ENCODE peak calls at places on chromosomes 4 and X, in seven cellular contexts. X, M, J, D, E, A and Z are unnamed samples.

GRCh38 chrX:101078716-101079115 is at the start of gene TMEM35A:
- DNase-seq in X (no peak), M (no peak), J (peak), D (no peak), E (no peak), A (no peak), Z (no peak)

GRCh38 chr4:151114986-151115385 is 15.6 kb downstream of the RPS3A start:
- DNase-seq in X (no peak), M (no peak), J (no peak), D (no peak), E (no peak), A (no peak), Z (no peak)

GRCh38 chr4:54274786-54275503 is 45.9 kb downstream of the PDGFRA start:
- DNase-seq in X (no peak), M (no peak), J (no peak), D (no peak), E (no peak), A (no peak), Z (no peak)

GRCh38 chrX:106696502-106696901 is 30.0 kb upstream of the RNF128 start:
- DNase-seq in X (no peak), M (no peak), J (no peak), D (no peak), E (no peak), A (peak), Z (no peak)

GRCh38 chr4:13601848-13602247 is 25.7 kb downstream of the BOD1L1 start:
- DNase-seq in X (no peak), M (no peak), J (no peak), D (no peak), E (no peak), A (no peak), Z (no peak)

GRCh38 chr4:3773552-3774001 is 7.4 kb downstream of the ADRA2C start:
- DNase-seq in X (no peak), M (no peak), J (no peak), D (no peak), E (no peak), A (peak), Z (no peak)

GRCh38 chr4:136306361-136306760 is 1225.9 kb downstream of the PCDH18 start:
- DNase-seq in X (no peak), M (no peak), J (peak), D (no peak), E (no peak), A (no peak), Z (no peak)

GRCh38 chrX:43559643-43560042 is 96.5 kb upstream of the MAOA start:
- DNase-seq in X (peak), M (no peak), J (peak), D (no peak), E (peak), A (peak), Z (no peak)

GRCh38 chrX:39855748-39856129 is 242.0 kb downstream of the BCOR start:
- DNase-seq in X (peak), M (peak), J (no peak), D (peak), E (no peak), A (no peak), Z (no peak)

GRCh38 chrX:101357166-101357795 is 8.7 kb upstream of the TIMM8A start:
- DNase-seq in X (peak), M (no peak), J (no peak), D (no peak), E (no peak), A (no peak), Z (no peak)

GRCh38 chr4:97656034-97656720 is 487.1 kb downstream of the STPG2 start:
- DNase-seq in X (no peak), M (no peak), J (no peak), D (no peak), E (no peak), A (no peak), Z (no peak)

GRCh38 chr4:39062094-39062493 is at the start of gene KLHL5:
- DNase-seq in X (no peak), M (no peak), J (peak), D (no peak), E (no peak), A (no peak), Z (no peak)

GRCh38 chr4:7903686-7904085 is 36.0 kb downstream of the AFAP1 start:
- DNase-seq in X (no peak), M (no peak), J (no peak), D (no peak), E (no peak), A (no peak), Z (no peak)

GRCh38 chr4:24674279-24674678 is 89.9 kb upstream of the DHX15 start:
- DNase-seq in X (no peak), M (no peak), J (no peak), D (no peak), E (no peak), A (no peak), Z (no peak)

GRCh38 chrX:19832186-19832965 is 55.0 kb downstream of the SH3KBP1 start:
- DNase-seq in X (no peak), M (no peak), J (no peak), D (no peak), E (no peak), A (no peak), Z (no peak)

GRCh38 chr4:85557016-85557901 is 82.3 kb downstream of the ARHGAP24 start:
- DNase-seq in X (no peak), M (no peak), J (no peak), D (peak), E (no peak), A (no peak), Z (peak)

GRCh38 chrX:13658602-13659001 is 5.7 kb downstream of the TCEANC start:
- DNase-seq in X (peak), M (no peak), J (peak), D (no peak), E (no peak), A (peak), Z (no peak)

GRCh38 chr4:23290656-23291055 is 597.9 kb downstream of the GBA3 start:
- DNase-seq in X (no peak), M (no peak), J (no peak), D (no peak), E (no peak), A (no peak), Z (no peak)

GRCh38 chrX:16836371-16836770 is 33.8 kb downstream of the RBBP7 start:
- DNase-seq in X (peak), M (no peak), J (peak), D (no peak), E (no peak), A (peak), Z (peak)

GRCh38 chr4:36222702-36223101 is 21.6 kb downstream of the ARAP2 start:
- DNase-seq in X (no peak), M (no peak), J (no peak), D (no peak), E (no peak), A (no peak), Z (no peak)

GRCh38 chr4:3070709-3071500 is 3.4 kb downstream of the HTT-AS start:
- DNase-seq in X (no peak), M (no peak), J (no peak), D (no peak), E (no peak), A (no peak), Z (no peak)

GRCh38 chr4:41784191-41784979 is 35.9 kb upstream of the PHOX2B start:
- DNase-seq in X (no peak), M (no peak), J (peak), D (no peak), E (no peak), A (no peak), Z (no peak)

GRCh38 chrX:17459596-17459995 is 84.6 kb downstream of the NHS start:
- DNase-seq in X (no peak), M (no peak), J (no peak), D (no peak), E (no peak), A (no peak), Z (no peak)

GRCh38 chr4:87633239-87633638 is 16.8 kb upstream of the DMP1 start:
- DNase-seq in X (no peak), M (no peak), J (peak), D (no peak), E (no peak), A (no peak), Z (no peak)

GRCh38 chrX:155046129-155046810 is 19.6 kb downstream of the FUNDC2 start:
- DNase-seq in X (no peak), M (no peak), J (no peak), D (no peak), E (no peak), A (no peak), Z (no peak)

GRCh38 chrX:74506310-74507115 is 85.2 kb downstream of the SLC16A2 start:
- DNase-seq in X (no peak), M (no peak), J (no peak), D (peak), E (no peak), A (no peak), Z (no peak)

GRCh38 chr4:85724801-85725548 is 250.0 kb downstream of the ARHGAP24 start:
- DNase-seq in X (no peak), M (no peak), J (no peak), D (no peak), E (no peak), A (no peak), Z (no peak)

GRCh38 chrX:152641996-152642395 is 4.3 kb downstream of the GABRQ start:
- DNase-seq in X (peak), M (no peak), J (peak), D (no peak), E (no peak), A (no peak), Z (no peak)

DNA sequence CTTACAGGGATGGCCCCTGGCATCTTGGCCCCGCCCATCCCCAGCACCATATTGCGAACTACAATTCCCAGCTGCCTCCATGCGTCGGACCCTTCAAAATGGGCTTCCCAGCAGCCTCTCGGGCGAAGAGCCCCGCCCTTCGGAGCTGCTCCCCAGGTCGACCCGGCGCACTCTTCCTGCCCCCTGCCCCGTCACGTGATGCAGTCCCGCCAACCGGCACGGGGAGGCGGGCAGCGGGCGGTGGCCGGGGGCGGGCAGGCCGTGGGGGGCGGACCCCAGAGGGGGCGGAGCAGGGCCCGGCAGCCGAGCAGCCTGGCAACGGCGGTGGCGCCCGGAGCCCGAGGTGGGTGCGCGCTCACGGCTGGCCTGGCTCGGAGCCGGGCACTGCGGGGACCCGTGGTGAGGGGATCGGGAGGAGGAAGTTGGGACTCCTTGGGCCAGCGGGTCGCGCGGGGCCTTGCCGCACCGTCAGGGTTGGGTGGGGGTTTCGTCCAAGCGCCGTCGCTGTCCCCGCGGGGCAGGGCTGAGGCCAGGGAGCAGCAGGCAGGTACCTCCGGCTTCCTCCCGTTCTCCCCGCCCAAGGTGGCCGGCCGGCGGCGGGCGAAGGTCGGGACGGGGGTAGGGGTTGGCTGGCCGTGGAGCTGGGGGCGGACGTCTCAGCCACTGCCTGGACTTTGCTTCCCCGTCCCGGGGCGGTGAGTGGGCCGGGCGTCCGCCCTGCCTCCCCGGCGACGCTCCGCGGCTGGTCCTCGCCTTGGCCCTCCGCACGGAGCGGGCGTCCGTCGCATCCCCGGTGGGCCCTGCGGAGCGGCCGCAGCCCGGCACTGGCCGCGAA is at the start of gene MTM1:
- DNase-seq in X (peak), M (peak), J (peak), D (peak), E (peak), A (peak), Z (peak)
- TF ChIP-seq TAF1 in X (no peak), M (no peak), J (peak), D (no peak), E (no peak), A (peak), Z (no peak)

GRCh38 chrX:130444641-130445336 is 43.0 kb downstream of the RBMX2 start:
- DNase-seq in X (no peak), M (no peak), J (no peak), D (no peak), E (no peak), A (no peak), Z (no peak)
- TF ChIP-seq TAF1 in X (no peak), M (no peak), J (no peak), D (no peak), E (no peak), A (no peak), Z (no peak)

DNA sequence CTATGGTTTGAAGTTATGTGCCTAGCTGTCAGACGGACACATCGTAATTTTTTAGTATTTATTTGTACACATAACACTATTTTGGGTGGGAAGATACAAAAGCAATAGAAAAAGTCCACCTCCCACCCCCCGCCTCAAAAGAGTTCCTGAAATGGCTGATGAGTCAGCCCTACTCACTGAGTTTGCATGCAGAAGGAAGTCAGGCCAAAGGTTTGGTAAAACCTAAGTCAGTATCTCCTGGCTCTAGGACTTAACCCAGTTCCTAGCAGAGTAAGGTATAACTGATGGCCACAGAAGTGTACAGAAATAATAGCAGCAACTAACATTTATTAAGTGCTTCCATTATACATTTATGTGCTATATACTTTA is 2.9 kb upstream of the KLHL2 start:
- DNase-seq in X (no peak), M (no peak), J (no peak), D (no peak), E (no peak), A (no peak), Z (no peak)
- TF ChIP-seq TAF1 in X (no peak), M (no peak), J (no peak), D (no peak), E (no peak), A (no peak), Z (no peak)

GRCh38 chr4:103100691-103101090 is 1.1 kb upstream of the BDH2 start:
- DNase-seq in X (no peak), M (no peak), J (no peak), D (no peak), E (no peak), A (no peak), Z (no peak)

GRCh38 chr4:103098746-103099421 is 750 bp downstream of the BDH2 start:
- DNase-seq in X (no peak), M (no peak), J (no peak), D (no peak), E (no peak), A (no peak), Z (no peak)

GRCh38 chr4:103097112-103097511 is 2.5 kb downstream of the BDH2 start:
- DNase-seq in X (no peak), M (no peak), J (no peak), D (no peak), E (no peak), A (no peak), Z (no peak)

GRCh38 chr4:103098331-103098730 is 1.3 kb downstream of the BDH2 start:
- DNase-seq in X (no peak), M (no peak), J (no peak), D (no peak), E (no peak), A (no peak), Z (no peak)

DNA sequence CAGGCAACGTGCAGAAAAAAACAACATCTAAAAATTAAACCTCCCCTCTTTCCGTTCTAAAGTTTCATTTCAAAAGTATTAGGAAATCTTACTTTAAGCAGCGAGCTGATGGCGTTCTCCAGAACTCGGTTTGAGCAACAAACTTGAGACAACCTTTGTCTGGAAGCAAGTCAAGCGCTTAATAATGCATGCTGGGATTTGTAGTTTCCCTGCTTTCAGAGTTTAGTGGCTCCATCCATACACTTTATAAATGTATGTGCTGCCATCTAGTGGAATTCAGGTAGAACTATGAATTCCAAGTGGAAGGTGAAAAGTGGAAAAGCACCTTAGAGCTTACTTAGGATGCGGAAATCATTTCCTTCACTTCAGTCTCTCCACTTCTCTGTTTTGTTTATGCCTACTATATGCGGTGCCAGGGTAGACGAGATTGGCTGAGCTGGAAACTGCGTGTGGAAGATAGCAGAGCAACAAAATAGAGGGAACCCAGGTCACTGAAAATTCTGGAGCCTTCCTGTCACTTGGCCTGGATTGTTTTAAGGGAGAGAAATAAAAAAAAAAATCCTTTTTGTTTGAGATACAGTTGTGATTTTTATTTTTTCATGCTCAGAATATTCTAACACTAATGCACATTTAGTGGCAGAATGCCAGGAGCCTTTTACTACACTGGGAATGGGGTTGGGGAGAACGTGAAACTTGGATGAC is at the start of gene BDH2:
- DNase-seq in X (peak), M (no peak), J (peak), D (peak), E (peak), A (peak), Z (peak)
- TF ChIP-seq TAF1 in X (no peak), M (no peak), J (peak), D (no peak), E (peak), A (no peak), Z (peak)

GRCh38 chrX:64186974-64187761 is 18.3 kb downstream of the AMER1 start:
- DNase-seq in X (no peak), M (no peak), J (no peak), D (no peak), E (no peak), A (no peak), Z (no peak)
- TF ChIP-seq TAF1 in X (no peak), M (no peak), J (no peak), D (no peak), E (no peak), A (no peak), Z (no peak)

GRCh38 chr4:114734581-114734980 is 136.0 kb downstream of the UGT8 start:
- DNase-seq in X (no peak), M (no peak), J (no peak), D (no peak), E (peak), A (no peak), Z (no peak)
- TF ChIP-seq TAF1 in X (no peak), M (no peak), J (no peak), D (no peak), E (no peak), A (no peak), Z (no peak)

GRCh38 chrX:129318375-129318774 is 204.9 kb downstream of the SMARCA1 start:
- DNase-seq in X (no peak), M (no peak), J (peak), D (no peak), E (no peak), A (peak), Z (no peak)
- TF ChIP-seq TAF1 in X (no peak), M (no peak), J (no peak), D (no peak), E (no peak), A (no peak), Z (no peak)

GRCh38 chr4:15717126-15717525 is 14.3 kb downstream of the BST1 start:
- DNase-seq in X (no peak), M (no peak), J (no peak), D (no peak), E (no peak), A (no peak), Z (no peak)

GRCh38 chr4:15718959-15719358 is 16.1 kb downstream of the BST1 start:
- DNase-seq in X (no peak), M (no peak), J (no peak), D (no peak), E (no peak), A (peak), Z (no peak)

GRCh38 chr4:15718465-15718864 is 15.6 kb downstream of the BST1 start:
- DNase-seq in X (no peak), M (no peak), J (no peak), D (no peak), E (no peak), A (no peak), Z (no peak)

GRCh38 chr4:15719506-15719905 is 16.6 kb downstream of the BST1 start:
- DNase-seq in X (no peak), M (no peak), J (no peak), D (no peak), E (no peak), A (no peak), Z (no peak)

GRCh38 chr4:15717647-15718416 is 15.0 kb downstream of the BST1 start:
- DNase-seq in X (no peak), M (no peak), J (no peak), D (no peak), E (no peak), A (no peak), Z (no peak)
- TF ChIP-seq TAF1 in X (no peak), M (no peak), J (no peak), D (no peak), E (no peak), A (no peak), Z (no peak)

GRCh38 chrX:2388669-2389068 is 112.1 kb downstream of the DHRSX start:
- DNase-seq in X (no peak), M (no peak), J (no peak), D (no peak), E (no peak), A (no peak), Z (no peak)
- TF ChIP-seq TAF1 in X (no peak), M (no peak), J (no peak), D (no peak), E (no peak), A (no peak), Z (no peak)